ENCODE peak calls at places on chromosomes 2 and 18, in four cellular contexts. C is HL-60, E is neuronal stem cell, K is NCI-H1048. D is an unnamed sample.

GRCh38 chr2:128412181-128412871 is 93.7 kb upstream of the HS6ST1 start:
- DNase-seq in C (no peak), E (no peak), K (no peak), D (no peak)

GRCh38 chr2:230684222-230685164 is 28.1 kb upstream of the CAB39 start:
- DNase-seq in C (no peak), E (no peak), K (no peak), D (no peak)

GRCh38 chr2:238119756-238120462 is 18.6 kb upstream of the KLHL30 start:
- DNase-seq in E (no peak), C (no peak), K (no peak), D (no peak)

GRCh38 chr2:238955648-238956531 is 108.0 kb downstream of the TWIST2 start:
- DNase-seq in E (no peak), K (no peak), C (no peak), D (no peak)

GRCh38 chr2:76563730-76564129 is 853.0 kb upstream of the GCFC2 start:
- DNase-seq in C (no peak), E (no peak), K (no peak), D (no peak)

GRCh38 chr2:158391876-158392275 is 64.7 kb downstream of the CCDC148 start:
- DNase-seq in C (no peak), K (no peak), E (no peak), D (no peak)

GRCh38 chr2:156486175-156486574 is 50.0 kb downstream of the GPD2 start:
- DNase-seq in C (no peak), K (no peak), E (no peak), D (no peak)

GRCh38 chr2:33660416-33661118 is 61.5 kb upstream of the FAM98A start:
- DNase-seq in K (no peak), C (no peak), E (no peak), D (no peak)

GRCh38 chr18:63963610-63964256 is 6.1 kb upstream of the SERPINB8 start:
- DNase-seq in E (no peak), C (peak), K (no peak), D (no peak)

GRCh38 chr2:128368437-128369125 is 49.9 kb upstream of the HS6ST1 start:
- DNase-seq in K (no peak), C (no peak), E (no peak), D (no peak)

GRCh38 chr2:217331577-217332139 is 471.8 kb upstream of the TNP1 start:
- DNase-seq in C (no peak), K (no peak), E (peak), D (no peak)

GRCh38 chr2:95305341-95306058 is 8.4 kb downstream of the KCNIP3 start:
- DNase-seq in C (no peak), E (no peak), K (no peak), D (no peak)

GRCh38 chr2:84815146-84815545 is 65.7 kb downstream of the TRABD2A start:
- DNase-seq in C (no peak), E (no peak), K (no peak), D (no peak)

GRCh38 chr2:235333076-235333475 is 160.8 kb upstream of the AGAP1 start:
- DNase-seq in K (no peak), C (no peak), E (no peak), D (no peak)

GRCh38 chr2:8324164-8324848 is 357.6 kb upstream of the ID2 start:
- DNase-seq in K (no peak), E (no peak), C (no peak), D (no peak)

GRCh38 chr2:161434127-161434526 is 18.0 kb downstream of the TBR1 start:
- DNase-seq in E (no peak), K (no peak), C (no peak), D (no peak)

GRCh38 chr2:40316631-40317030 is 135.3 kb downstream of the SLC8A1 start:
- DNase-seq in C (no peak), E (no peak), K (no peak), D (no peak)

GRCh38 chr2:4992226-4992625 is 700.0 kb upstream of the SOX11 start:
- DNase-seq in E (no peak), K (no peak), C (no peak), D (no peak)

GRCh38 chr2:101560780-101561315 is 85.9 kb upstream of the RFX8 start:
- DNase-seq in C (peak), K (no peak), E (no peak), D (no peak)